ENCODE peak calls at places on chromosomes 11 and 22, in seven cellular contexts. D is HepG2, Z is mesendoderm, F is Karpas-422, X is endothelial cell of umbilical vein, N is colonic mucosa, P is keratinocyte. W is an unnamed sample.
A peak's percentile ranks its signal among the peaks of the same experiment; 100 is the strongest.

GRCh38 chr11:113818426-113818825 is 38.8 kb downstream of the CLDN25 start:
- DNase-seq in X (no peak), F (no peak), Z (no peak), D (no peak), N (no peak), P (peak; percentile 33), W (no peak)

GRCh38 chr11:131748146-131749050 is 378.0 kb downstream of the NTM start:
- DNase-seq in F (peak; percentile 61), X (peak; percentile 85), Z (peak; percentile 55), D (peak; percentile 26), N (peak; percentile 48), P (peak; percentile 17), W (peak; percentile 90)

GRCh38 chr11:111996129-111996528 is 29.1 kb upstream of the DLAT start:
- DNase-seq in P (no peak), Z (no peak), D (no peak), X (no peak), F (no peak), N (no peak), W (no peak)

GRCh38 chr11:11230802-11231562 is 122.1 kb downstream of the CSNK2A3 start:
- DNase-seq in Z (peak; percentile 64), D (peak; percentile 4), X (no peak), N (no peak), P (no peak), F (peak; percentile 88), W (no peak)

GRCh38 chr22:50112151-50113118 is 22.6 kb downstream of the MOV10L1 start:
- DNase-seq in D (no peak), P (no peak), F (no peak), Z (peak; percentile 9), X (peak; percentile 90), N (no peak), W (peak; percentile 60)

GRCh38 chr22:35766654-35767580 is 49.2 kb downstream of the APOL5 start:
- DNase-seq in Z (no peak), N (no peak), P (no peak), D (no peak), F (no peak), X (peak; percentile 73), W (no peak)

GRCh38 chr11:79615425-79615824 is 174.6 kb upstream of the TENM4 start:
- DNase-seq in Z (no peak), X (no peak), P (no peak), N (no peak), F (no peak), D (no peak), W (no peak)

GRCh38 chr11:83827940-83828554 is 541.9 kb upstream of the CCDC90B start:
- DNase-seq in N (no peak), Z (peak; percentile 56), P (no peak), D (peak; percentile 42), F (peak; percentile 85), X (peak; percentile 43), W (peak; percentile 73)

GRCh38 chr11:106217456-106217855 is 140.0 kb downstream of the AASDHPPT start:
- DNase-seq in X (no peak), N (no peak), Z (no peak), D (no peak), F (no peak), P (no peak), W (peak; percentile 50)

GRCh38 chr11:3128356-3129180 is 36.5 kb downstream of the OSBPL5 start:
- DNase-seq in D (no peak), N (no peak), X (no peak), P (no peak), F (no peak), Z (no peak), W (no peak)

GRCh38 chr22:21734540-21735197 is 925 bp downstream of the YPEL1 start:
- DNase-seq in D (no peak), N (no peak), X (peak; percentile 32), F (no peak), P (no peak), Z (peak; percentile 30), W (peak; percentile 42)

GRCh38 chr22:21736948-21737347 is 1.4 kb upstream of the YPEL1 start:
- DNase-seq in P (no peak), D (no peak), X (no peak), F (no peak), N (no peak), Z (no peak), W (no peak)

GRCh38 chr22:21738081-21738480 is 2.5 kb upstream of the YPEL1 start:
- DNase-seq in X (no peak), F (no peak), N (no peak), P (no peak), Z (no peak), D (no peak), W (no peak)

GRCh38 chr22:21735198-21736083 is at the start of gene YPEL1:
- DNase-seq in Z (peak; percentile 98), F (peak; percentile 96), X (peak; percentile 98), P (no peak), N (peak; percentile 98), D (peak; percentile 76), W (peak; percentile 99)

DNA sequence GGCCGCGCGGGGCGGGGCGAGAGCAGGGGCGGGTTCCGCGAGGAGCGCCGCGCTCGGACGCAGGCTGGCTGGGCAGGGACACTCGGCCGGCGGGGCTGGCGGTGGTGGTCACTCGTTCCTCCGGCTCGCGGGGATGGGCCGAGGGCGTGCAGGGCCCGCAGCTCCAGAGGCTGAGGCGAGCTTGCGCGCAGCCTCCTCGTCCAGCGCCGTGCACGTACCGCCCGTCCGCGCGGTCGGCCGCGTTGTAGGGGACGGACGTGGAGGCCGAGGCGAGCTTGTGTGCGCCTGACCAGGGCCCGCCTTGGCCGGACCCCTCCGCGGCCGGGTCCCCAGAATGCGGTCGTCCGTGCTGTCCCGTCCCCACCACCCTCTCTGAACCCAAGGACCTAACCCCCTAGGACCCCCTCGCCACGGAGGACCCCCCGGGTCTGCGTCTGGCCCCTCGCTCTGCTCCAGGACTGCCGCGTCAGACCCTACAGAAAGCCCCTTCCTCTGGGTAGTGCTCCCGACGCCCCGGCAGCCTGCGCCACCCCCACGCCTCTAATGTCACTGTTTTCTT is 569 bp upstream of the YPEL1 start:
- DNase-seq in X (no peak), D (no peak), F (no peak), N (peak; percentile 27), Z (no peak), P (no peak), W (no peak)
- H3K4me3 ChIP-seq in X (peak overlapping the region; percentile 19), D (no peak overlapping the region), F (no peak overlapping the region), N (peak overlapping the region; percentile 66), Z (peak overlapping the region; percentile 40), P (peak overlapping the region; percentile 27), W (peak overlapping the region; percentile 80)

GRCh38 chr22:41822289-41823057 is 10.4 kb upstream of the SREBF2 start:
- DNase-seq in P (peak; percentile 75), X (peak; percentile 65), D (peak; percentile 62), F (peak; percentile 84), Z (peak; percentile 84), N (no peak), W (peak; percentile 76)
- H3K9ac ChIP-seq in P (peak overlapping the region; percentile 36), X (no peak overlapping the region), D (no peak overlapping the region), F (no peak overlapping the region), Z (no peak overlapping the region), N (no peak overlapping the region), W (no peak overlapping the region)

GRCh38 chr22:27372969-27373670 is 428.4 kb downstream of the MN1 start:
- DNase-seq in D (peak; percentile 81), Z (peak; percentile 97), N (peak; percentile 86), X (peak; percentile 38), F (no peak), P (no peak), W (no peak)
- H3K4me3 ChIP-seq in D (no peak overlapping the region), Z (no peak overlapping the region), N (no peak overlapping the region), X (no peak overlapping the region), F (no peak overlapping the region), P (no peak overlapping the region), W (no peak overlapping the region)

GRCh38 chr22:37413546-37413945 is 13.7 kb downstream of the ELFN2 start:
- DNase-seq in F (no peak), P (no peak), N (no peak), D (no peak), X (no peak), Z (no peak), W (no peak)
- H3K9ac ChIP-seq in F (no peak overlapping the region), P (no peak overlapping the region), N (no peak overlapping the region), D (no peak overlapping the region), X (no peak overlapping the region), Z (no peak overlapping the region), W (no peak overlapping the region)

DNA sequence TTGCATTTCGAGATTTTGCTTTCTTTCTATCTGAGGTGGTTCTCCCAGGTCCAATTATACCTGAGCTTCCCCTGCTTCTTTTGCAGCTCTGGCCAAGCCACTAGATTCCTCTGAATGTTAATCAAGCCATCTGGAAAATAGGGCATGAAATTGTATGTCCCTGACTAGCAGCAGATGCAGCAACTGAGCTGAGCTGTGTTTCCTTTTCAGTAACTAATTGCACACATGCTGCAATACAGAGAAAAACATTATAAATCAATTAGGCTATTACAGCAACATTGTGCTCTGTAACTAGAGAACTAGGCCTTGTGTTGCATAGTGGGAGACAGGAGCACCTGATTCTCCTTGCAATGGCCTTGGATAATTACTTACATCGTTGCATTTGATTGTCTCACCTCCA is 408.3 kb downstream of the ETS1 start:
- DNase-seq in N (no peak), X (no peak), F (no peak), P (no peak), D (no peak), Z (no peak), W (peak; percentile 62)
- H3K4me3 ChIP-seq in N (no peak overlapping the region), X (no peak overlapping the region), F (no peak overlapping the region), P (no peak overlapping the region), D (no peak overlapping the region), Z (no peak overlapping the region), W (no peak overlapping the region)

DNA sequence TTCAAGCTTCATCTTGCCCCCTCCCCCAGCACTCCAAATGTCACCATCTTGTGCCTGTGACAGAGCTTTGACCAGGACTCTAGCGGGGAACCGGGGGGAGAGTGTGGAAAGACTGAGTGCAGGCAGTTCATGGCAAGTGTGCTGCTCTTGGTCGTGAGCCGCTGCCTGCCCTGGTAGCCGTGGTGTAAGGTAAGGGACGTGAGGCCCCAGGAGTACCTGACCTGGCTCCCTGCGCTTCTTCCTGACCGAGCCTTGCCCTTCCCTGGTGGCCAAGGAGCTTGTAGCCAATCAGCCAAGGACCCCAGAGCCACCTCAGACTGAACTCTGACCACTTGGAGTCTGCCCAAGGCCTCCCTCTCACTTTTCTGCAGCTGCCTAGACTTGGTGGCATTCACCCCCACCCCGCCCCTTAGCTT is 1.3 kb downstream of the DGKZ start:
- DNase-seq in F (no peak), N (peak; percentile 70), D (no peak), P (no peak), X (no peak), Z (no peak), W (no peak)
- H3K9ac ChIP-seq in F (peak overlapping the region; percentile 87), N (peak overlapping the region; percentile 93), D (peak overlapping the region; percentile 73), P (peak overlapping the region; percentile 84), X (no peak overlapping the region), Z (peak overlapping the region; percentile 87), W (peak overlapping the region; percentile 92)

DNA sequence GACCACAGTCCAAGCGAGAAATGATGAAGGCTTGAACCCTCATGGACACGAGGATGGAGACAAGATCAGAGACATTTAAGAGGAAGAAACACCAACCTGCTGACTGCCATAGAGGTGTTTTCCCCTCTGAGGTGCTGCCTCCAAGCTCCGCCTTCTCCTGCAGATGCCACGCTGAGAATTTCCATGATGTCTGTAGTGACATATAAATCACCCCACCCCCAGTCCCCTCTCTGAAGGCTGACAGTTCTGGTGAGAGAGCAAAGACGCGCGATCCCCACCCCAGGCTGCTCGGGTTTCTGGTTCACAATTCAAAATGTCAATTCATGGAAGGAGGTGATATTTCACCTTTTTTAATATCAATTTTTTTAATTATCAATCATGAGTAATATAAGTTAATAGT is 28.2 kb downstream of the LRRC32 start:
- DNase-seq in F (no peak), P (no peak), X (no peak), D (no peak), N (peak; percentile 16), Z (peak; percentile 32), W (no peak)
- H3K4me3 ChIP-seq in F (no peak overlapping the region), P (no peak overlapping the region), X (no peak overlapping the region), D (no peak overlapping the region), N (no peak overlapping the region), Z (no peak overlapping the region), W (no peak overlapping the region)

W was measured in adipocyte.